ENCODE peak calls at places on chromosomes 2 and 18, in six cellular contexts. C, Z, L, G, N and K are unnamed samples.

GRCh38 chr2:85445316-85446295 is 27.1 kb downstream of the SH2D6 start:
- DNase-seq in C (no peak), Z (peak), L (no peak), G (no peak), N (peak), K (no peak)

GRCh38 chr2:36380624-36381481 is 25.3 kb downstream of the CRIM1 start:
- DNase-seq in C (no peak), Z (peak), L (no peak), G (peak), N (no peak), K (no peak)

GRCh38 chr2:117127680-117128079 is 686.8 kb upstream of the DDX18 start:
- DNase-seq in C (no peak), Z (no peak), L (no peak), G (no peak), N (no peak), K (no peak)

GRCh38 chr2:85248741-85249524 is 78.9 kb downstream of the TGOLN2 start:
- DNase-seq in C (no peak), Z (peak), L (no peak), G (peak), N (no peak), K (no peak)

GRCh38 chr2:158783923-158784322 is 11.2 kb upstream of the DAPL1 start:
- DNase-seq in C (no peak), Z (no peak), L (no peak), G (no peak), N (no peak), K (peak)

GRCh38 chr2:45130758-45131157 is 121.5 kb upstream of the SIX2 start:
- DNase-seq in C (no peak), Z (no peak), L (no peak), G (no peak), N (no peak), K (no peak)

GRCh38 chr18:59547691-59548182 is 149.5 kb downstream of the CCBE1 start:
- DNase-seq in C (peak), Z (peak), L (no peak), G (peak), N (no peak), K (peak)

GRCh38 chr2:8120979-8121825 is 560.7 kb upstream of the ID2 start:
- DNase-seq in C (no peak), Z (peak), L (no peak), G (no peak), N (no peak), K (no peak)

GRCh38 chr2:54081574-54081973 is 33.8 kb upstream of the ACYP2 start:
- DNase-seq in C (peak), Z (no peak), L (no peak), G (no peak), N (no peak), K (no peak)

GRCh38 chr2:164841719-164842623 is at the start of gene COBLL1:
- DNase-seq in C (peak), Z (peak), L (no peak), G (peak), N (peak), K (no peak)

GRCh38 chr18:32351014-32351413 is 119.7 kb downstream of the GAREM1 start:
- DNase-seq in C (no peak), Z (no peak), L (no peak), G (no peak), N (no peak), K (no peak)

GRCh38 chr2:237669628-237670351 is 42.4 kb downstream of the LRRFIP1 start:
- DNase-seq in C (no peak), Z (peak), L (no peak), G (peak), N (peak), K (peak)

GRCh38 chr2:200026838-200027237 is 71.5 kb downstream of the MAIP1 start:
- DNase-seq in C (no peak), Z (no peak), L (no peak), G (no peak), N (no peak), K (no peak)

GRCh38 chr2:138819964-138820363 is 39.8 kb upstream of the NXPH2 start:
- DNase-seq in C (no peak), Z (no peak), L (no peak), G (no peak), N (no peak), K (no peak)

GRCh38 chr2:231579560-231579959 is 13.1 kb upstream of the TEX44 start:
- DNase-seq in C (no peak), Z (no peak), L (no peak), G (no peak), N (no peak), K (no peak)

GRCh38 chr2:158722266-158723105 is 72.6 kb upstream of the DAPL1 start:
- DNase-seq in C (no peak), Z (no peak), L (no peak), G (no peak), N (no peak), K (no peak)

GRCh38 chr2:224716921-224717320 is 756 bp upstream of the CCDC195 start:
- DNase-seq in C (no peak), Z (no peak), L (no peak), G (no peak), N (no peak), K (no peak)

GRCh38 chr2:88053301-88053700 is 2.3 kb downstream of the KRCC1 start:
- DNase-seq in C (no peak), Z (peak), L (no peak), G (no peak), N (no peak), K (no peak)

GRCh38 chr2:141906673-141907072 is 224.1 kb downstream of the LRP1B start:
- DNase-seq in C (no peak), Z (no peak), L (no peak), G (no peak), N (no peak), K (no peak)

GRCh38 chr18:48929951-48930713 is 20.6 kb downstream of the SMAD7 start:
- DNase-seq in C (no peak), Z (peak), L (no peak), G (peak), N (no peak), K (no peak)

GRCh38 chr2:187951470-187952218 is 340.0 kb upstream of the GULP1 start:
- DNase-seq in C (no peak), Z (no peak), L (no peak), G (no peak), N (no peak), K (no peak)

GRCh38 chr2:197777823-197778407 is 7.2 kb downstream of the BOLL start:
- DNase-seq in C (peak), Z (peak), L (no peak), G (no peak), N (no peak), K (peak)

GRCh38 chr2:12287220-12287751 is 429.4 kb upstream of the TRIB2 start:
- DNase-seq in C (no peak), Z (peak), L (no peak), G (no peak), N (no peak), K (no peak)

GRCh38 chr2:35962585-35962984 is 393.0 kb upstream of the CRIM1 start:
- DNase-seq in C (no peak), Z (no peak), L (no peak), G (no peak), N (no peak), K (no peak)

GRCh38 chr2:215664847-215665525 is 229.1 kb upstream of the FN1 start:
- DNase-seq in C (no peak), Z (peak), L (no peak), G (peak), N (no peak), K (no peak)

GRCh38 chr2:70959271-70959761 is 19.1 kb upstream of the ANKRD53 start:
- DNase-seq in C (no peak), Z (no peak), L (no peak), G (peak), N (no peak), K (no peak)

GRCh38 chr18:75341267-75341666 is 86.2 kb downstream of the SMIM21 start:
- DNase-seq in C (no peak), Z (no peak), L (no peak), G (no peak), N (no peak), K (no peak)

GRCh38 chr18:13217466-13217961 is 1.0 kb upstream of the LDLRAD4 start:
- DNase-seq in C (peak), Z (no peak), L (peak), G (no peak), N (no peak), K (no peak)

GRCh38 chr2:127705281-127706065 is 4.2 kb downstream of the SFT2D3 start:
- DNase-seq in C (no peak), Z (no peak), L (no peak), G (no peak), N (no peak), K (no peak)

GRCh38 chr18:66603941-66604627 is at the start of gene CDH19:
- DNase-seq in C (no peak), Z (no peak), L (no peak), G (no peak), N (no peak), K (no peak)

GRCh38 chr2:172564376-172564775 is 8.5 kb downstream of the PDK1 start:
- DNase-seq in C (no peak), Z (no peak), L (no peak), G (no peak), N (no peak), K (no peak)

GRCh38 chr2:27078267-27079194 is at the start of gene EMILIN1:
- DNase-seq in C (no peak), Z (peak), L (no peak), G (peak), N (no peak), K (no peak)

GRCh38 chr18:8623549-8624106 is 14.4 kb downstream of the RAB12 start:
- DNase-seq in C (peak), Z (no peak), L (no peak), G (no peak), N (no peak), K (peak)

GRCh38 chr2:195836002-195836401 is 179.0 kb downstream of the SLC39A10 start:
- DNase-seq in C (no peak), Z (no peak), L (no peak), G (no peak), N (no peak), K (no peak)